ENCODE peak calls at places on chromosomes 16 and 17, in eight cellular contexts. D, E, C, J, P, S, X and T are unnamed samples.

GRCh38 chr16:74623214-74623842 is 16.4 kb upstream of the GLG1 start:
- DNase-seq in D (no peak), E (no peak), C (peak), J (peak), P (no peak), S (peak), X (peak), T (peak)

GRCh38 chr17:81125573-81126081 is 39.7 kb upstream of the PVALEF start:
- DNase-seq in D (no peak), E (no peak), C (peak), J (no peak), P (no peak), S (peak), X (no peak), T (no peak)

GRCh38 chr17:40522250-40522960 is 21.0 kb upstream of the TNS4 start:
- DNase-seq in D (no peak), E (no peak), C (peak), J (no peak), P (no peak), S (no peak), X (no peak), T (no peak)

GRCh38 chr16:85728879-85729278 is 22.0 kb downstream of the C16orf74 start:
- DNase-seq in D (no peak), E (no peak), C (no peak), J (no peak), P (no peak), S (no peak), X (peak), T (no peak)

GRCh38 chr17:19239544-19239943 is 2.4 kb downstream of the EPN2 start:
- DNase-seq in D (peak), E (no peak), C (no peak), J (no peak), P (no peak), S (no peak), X (no peak), T (no peak)

GRCh38 chr17:40122466-40122943 is 734 bp downstream of the MSL1 start:
- DNase-seq in D (peak), E (peak), C (peak), J (peak), P (no peak), S (peak), X (peak), T (no peak)

GRCh38 chr17:49523706-49524472 is 28.8 kb downstream of the NGFR start:
- DNase-seq in D (no peak), E (no peak), C (no peak), J (no peak), P (no peak), S (peak), X (no peak), T (no peak)

GRCh38 chr16:86690970-86691369 is 112.6 kb downstream of the FOXL1 start:
- DNase-seq in D (no peak), E (no peak), C (no peak), J (no peak), P (no peak), S (no peak), X (no peak), T (no peak)

GRCh38 chr17:29238133-29238850 is 8.4 kb upstream of the CRYBA1 start:
- DNase-seq in D (no peak), E (no peak), C (peak), J (no peak), P (no peak), S (no peak), X (no peak), T (no peak)

GRCh38 chr16:65809627-65810026 is 556.9 kb upstream of the CDH5 start:
- DNase-seq in D (no peak), E (no peak), C (no peak), J (peak), P (no peak), S (peak), X (no peak), T (no peak)

GRCh38 chr17:55726440-55726839 is 3.8 kb upstream of the TMEM100 start:
- DNase-seq in D (peak), E (no peak), C (peak), J (no peak), P (no peak), S (peak), X (no peak), T (no peak)

GRCh38 chr16:66359012-66359411 is 7.5 kb upstream of the CDH5 start:
- DNase-seq in D (no peak), E (no peak), C (peak), J (no peak), P (no peak), S (no peak), X (no peak), T (no peak)

GRCh38 chr16:89341697-89342694 is 124.5 kb downstream of the ZNF778 start:
- DNase-seq in D (no peak), E (no peak), C (no peak), J (no peak), P (no peak), S (no peak), X (no peak), T (no peak)

GRCh38 chr17:32722733-32723132 is 154.2 kb downstream of the MYO1D start:
- DNase-seq in D (no peak), E (no peak), C (peak), J (no peak), P (no peak), S (no peak), X (no peak), T (no peak)

GRCh38 chr17:74414510-74414909 is 17.4 kb upstream of the GPRC5C start:
- DNase-seq in D (peak), E (no peak), C (no peak), J (no peak), P (no peak), S (no peak), X (no peak), T (no peak)

GRCh38 chr17:78412403-78412802 is 34.0 kb downstream of the PGS1 start:
- DNase-seq in D (no peak), E (peak), C (peak), J (no peak), P (no peak), S (no peak), X (peak), T (no peak)

GRCh38 chr16:8958344-8958808 is 5.3 kb downstream of the USP7 start:
- DNase-seq in D (peak), E (peak), C (peak), J (no peak), P (no peak), S (no peak), X (peak), T (no peak)

GRCh38 chr16:79081292-79082066 is 519.1 kb downstream of the MAF start:
- DNase-seq in D (no peak), E (no peak), C (no peak), J (no peak), P (no peak), S (no peak), X (no peak), T (no peak)

GRCh38 chr17:71287246-71287828 is 833.5 kb upstream of the SOX9 start:
- DNase-seq in D (no peak), E (no peak), C (no peak), J (no peak), P (no peak), S (peak), X (no peak), T (no peak)

GRCh38 chr16:84874983-84875382 is 55.2 kb downstream of the CRISPLD2 start:
- DNase-seq in D (peak), E (no peak), C (no peak), J (no peak), P (no peak), S (no peak), X (no peak), T (no peak)

GRCh38 chr17:65518256-65518655 is 43.2 kb downstream of the AXIN2 start:
- DNase-seq in D (no peak), E (no peak), C (peak), J (no peak), P (no peak), S (no peak), X (no peak), T (no peak)

GRCh38 chr17:54153423-54153822 is 330.7 kb downstream of the KIF2B start:
- DNase-seq in D (no peak), E (no peak), C (no peak), J (no peak), P (no peak), S (no peak), X (peak), T (no peak)

GRCh38 chr17:64504769-64505319 is 1.2 kb downstream of the DDX5 start:
- DNase-seq in D (no peak), E (no peak), C (peak), J (no peak), P (no peak), S (no peak), X (no peak), T (no peak)

GRCh38 chr17:69447726-69448125 is 33.2 kb downstream of the MAP2K6 start:
- DNase-seq in D (peak), E (no peak), C (no peak), J (no peak), P (no peak), S (no peak), X (no peak), T (no peak)

GRCh38 chr17:50206604-50207293 is 5.3 kb upstream of the COL1A1 start:
- DNase-seq in D (no peak), E (peak), C (peak), J (peak), P (no peak), S (peak), X (peak), T (no peak)

GRCh38 chr17:35705705-35706104 is 25.7 kb upstream of the RASL10B start:
- DNase-seq in D (no peak), E (no peak), C (no peak), J (no peak), P (no peak), S (no peak), X (no peak), T (no peak)

GRCh38 chr16:46976550-46976949 is 3.1 kb upstream of the DNAJA2 start:
- DNase-seq in D (no peak), E (no peak), C (no peak), J (no peak), P (no peak), S (no peak), X (no peak), T (no peak)

GRCh38 chr17:48973806-48974205 is 5.4 kb upstream of the GIP start:
- DNase-seq in D (no peak), E (no peak), C (no peak), J (no peak), P (no peak), S (no peak), X (no peak), T (no peak)

GRCh38 chr17:7019839-7020519 is 2.9 kb upstream of the BCL6B start:
- DNase-seq in D (peak), E (no peak), C (peak), J (no peak), P (no peak), S (peak), X (peak), T (no peak)

GRCh38 chr17:44095647-44096496 is 25.3 kb downstream of the G6PC3 start:
- DNase-seq in D (peak), E (no peak), C (peak), J (peak), P (no peak), S (peak), X (peak), T (peak)

GRCh38 chr17:75996665-75997590 is 3.7 kb upstream of the CDK3 start:
- DNase-seq in D (peak), E (peak), C (peak), J (no peak), P (no peak), S (no peak), X (no peak), T (no peak)

GRCh38 chr17:48842746-48843145 is 11.9 kb downstream of the CALCOCO2 start:
- DNase-seq in D (no peak), E (no peak), C (peak), J (no peak), P (no peak), S (no peak), X (no peak), T (no peak)

GRCh38 chr16:85381738-85382592 is 231.2 kb upstream of the GSE1 start:
- DNase-seq in D (no peak), E (no peak), C (no peak), J (peak), P (no peak), S (no peak), X (no peak), T (no peak)

GRCh38 chr17:82343560-82343959 is 10.0 kb upstream of the SECTM1 start:
- DNase-seq in D (peak), E (no peak), C (no peak), J (no peak), P (no peak), S (no peak), X (no peak), T (no peak)

GRCh38 chr17:79027274-79027924 is 3.4 kb downstream of the C1QTNF1 start:
- DNase-seq in D (no peak), E (no peak), C (no peak), J (peak), P (no peak), S (no peak), X (no peak), T (no peak)

GRCh38 chr17:35010093-35010492 is 29.8 kb downstream of the LIG3 start:
- DNase-seq in D (no peak), E (no peak), C (no peak), J (no peak), P (no peak), S (no peak), X (no peak), T (no peak)

GRCh38 chr17:6072157-6072556 is 2.0 kb downstream of the WSCD1 start:
- DNase-seq in D (no peak), E (no peak), C (peak), J (no peak), P (no peak), S (no peak), X (no peak), T (no peak)

GRCh38 chr17:78532922-78533640 is 44.1 kb downstream of the DNAH17 start:
- DNase-seq in D (no peak), E (peak), C (peak), J (no peak), P (no peak), S (no peak), X (no peak), T (no peak)

GRCh38 chr17:28875856-28876564 is 21.2 kb downstream of the ERAL1 start:
- DNase-seq in D (no peak), E (no peak), C (no peak), J (no peak), P (no peak), S (no peak), X (no peak), T (no peak)